ENCODE peak calls at places on chromosomes 5 and 9, in five cellular contexts. G is NT2/D1, P is body of pancreas, H is neural progenitor cell, D is heart left ventricle. V is an unnamed sample. For H3K9me3 and H3K36me3, the result is how much of the 10 kb centered on the place peaks cover.

GRCh38 chr5:142551242-142552067 is 134.4 kb downstream of the FGF1 start:
- DNase-seq in G (no peak), P (no peak), H (peak), D (peak), V (peak)

GRCh38 chr5:174837919-174838902 is 113.8 kb downstream of the MSX2 start:
- DNase-seq in G (peak), P (peak), H (peak), D (peak), V (no peak)

GRCh38 chr9:4324513-4324912 is 24.6 kb upstream of the GLIS3 start:
- DNase-seq in G (no peak), P (no peak), H (no peak), D (no peak), V (no peak)

GRCh38 chr5:137260820-137261541 is 238.1 kb downstream of the SPOCK1 start:
- DNase-seq in G (no peak), P (no peak), H (peak), D (no peak), V (no peak)

GRCh38 chr9:69029535-69029934 is 6.0 kb upstream of the FXN start:
- DNase-seq in G (no peak), P (no peak), H (no peak), D (no peak), V (no peak)

GRCh38 chr9:87605676-87606075 is 108.0 kb downstream of the DAPK1 start:
- DNase-seq in G (no peak), P (no peak), H (no peak), D (no peak), V (no peak)

GRCh38 chr9:34771023-34771422 is 61.1 kb upstream of the CCL21 start:
- DNase-seq in G (no peak), P (no peak), H (no peak), D (no peak), V (no peak)

GRCh38 chr9:114223564-114224246 is 68.4 kb downstream of the COL27A1 start:
- DNase-seq in G (peak), P (no peak), H (no peak), D (no peak), V (no peak)

GRCh38 chr5:127801751-127802476 is 98.7 kb downstream of the CCDC192 start:
- DNase-seq in G (no peak), P (no peak), H (no peak), D (no peak), V (no peak)

GRCh38 chr5:83220331-83220730 is 143.0 kb downstream of the XRCC4 start:
- DNase-seq in G (no peak), P (no peak), H (peak), D (no peak), V (peak)

DNA sequence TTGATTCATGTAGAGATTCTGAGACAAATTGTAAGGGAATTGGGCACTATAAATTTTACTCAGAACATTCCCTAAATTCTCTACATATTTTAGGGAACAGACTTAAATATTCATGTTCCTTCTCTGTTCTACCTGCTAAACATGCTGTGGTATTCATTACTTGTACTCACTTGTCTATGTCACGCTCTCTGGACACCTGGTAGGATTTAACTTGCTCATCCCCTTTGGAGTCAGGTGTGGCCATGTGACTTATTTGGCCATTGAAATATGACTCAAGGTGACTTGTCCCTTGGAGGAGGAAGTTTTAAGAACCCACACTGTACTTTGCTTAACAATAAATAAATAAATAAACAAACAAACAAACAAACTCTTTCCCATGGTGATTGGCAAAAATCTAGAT is 2258.8 kb upstream of the WWC1 start:
- DNase-seq in G (no peak), P (no peak), H (no peak), D (no peak), V (no peak)
- H3K9me3 ChIP-seq in G (under half), P (under half), H (under half), D (under half), V (under half)

GRCh38 chr9:137838576-137838975 is 39.0 kb upstream of the CACNA1B start:
- DNase-seq in G (no peak), P (no peak), H (no peak), D (no peak), V (no peak)

GRCh38 chr9:137836831-137837241 is 40.7 kb upstream of the CACNA1B start:
- DNase-seq in G (no peak), P (no peak), H (peak), D (no peak), V (peak)

GRCh38 chr9:137836151-137836830 is 41.3 kb upstream of the CACNA1B start:
- DNase-seq in G (no peak), P (no peak), H (no peak), D (no peak), V (no peak)

GRCh38 chr9:137834846-137835546 is 42.6 kb upstream of the CACNA1B start:
- DNase-seq in G (no peak), P (no peak), H (no peak), D (no peak), V (no peak)

DNA sequence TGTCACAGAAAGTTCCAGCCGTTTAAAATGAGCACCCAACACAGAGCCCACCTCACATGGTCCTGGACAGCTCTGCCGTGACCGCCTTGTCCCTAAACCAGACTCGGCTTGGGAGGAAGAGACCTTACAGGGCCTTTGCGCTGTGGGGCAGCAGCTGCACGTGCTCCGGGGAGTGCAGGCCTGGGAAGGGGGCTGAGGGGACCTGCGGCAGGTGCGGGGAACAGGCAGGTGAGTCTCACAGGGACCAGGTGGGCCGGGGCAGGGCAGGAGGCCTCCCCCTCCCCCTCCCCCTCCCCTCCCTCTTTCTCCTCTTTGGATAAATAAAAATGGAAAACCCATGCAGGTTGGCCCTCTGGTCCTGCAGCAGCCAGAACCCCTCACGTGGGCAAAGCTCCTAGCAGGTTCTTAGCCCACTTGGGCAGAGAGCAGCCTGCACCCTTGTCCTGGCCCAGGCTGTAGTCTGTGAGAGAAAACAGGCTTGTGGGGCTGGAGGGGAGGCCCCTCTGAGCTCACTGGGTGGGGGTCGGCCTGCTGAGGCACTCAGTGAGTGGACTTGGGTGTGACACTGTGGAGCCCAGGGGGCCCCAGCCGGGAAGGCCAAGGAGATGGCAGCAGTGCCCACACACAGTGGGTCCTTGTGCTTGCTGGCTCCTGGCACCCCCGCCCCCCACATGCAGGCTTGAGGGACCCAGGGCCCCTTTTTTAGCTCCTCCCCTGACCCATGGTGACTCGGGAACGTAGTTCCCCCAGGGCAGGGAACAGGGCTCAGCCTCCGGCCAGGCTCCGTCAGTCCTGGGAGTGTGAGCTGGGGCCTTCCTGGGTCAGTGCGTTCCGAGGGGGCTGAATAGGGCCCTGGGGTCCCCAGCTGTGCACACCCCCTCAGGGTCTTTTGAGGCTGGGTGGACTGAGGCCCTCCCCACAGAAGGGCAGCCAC is 40.0 kb upstream of the CACNA1B start:
- DNase-seq in G (no peak), P (no peak), H (no peak), D (no peak), V (no peak)
- H3K36me3 ChIP-seq in G (under half), P (under half), H (under half), D (under half), V (under half)

GRCh38 chr5:14676320-14676719 is 11.8 kb downstream of the OTULIN start:
- DNase-seq in G (no peak), P (peak), H (no peak), D (peak), V (no peak)

GRCh38 chr5:14681236-14681752 is 16.8 kb downstream of the OTULIN start:
- DNase-seq in G (no peak), P (no peak), H (no peak), D (peak), V (no peak)

GRCh38 chr5:14675309-14675708 is 10.8 kb downstream of the OTULIN start:
- DNase-seq in G (no peak), P (no peak), H (no peak), D (no peak), V (no peak)

GRCh38 chr5:14675865-14676300 is 11.4 kb downstream of the OTULIN start:
- DNase-seq in G (no peak), P (no peak), H (no peak), D (no peak), V (no peak)

GRCh38 chr5:14678773-14679334 is 14.3 kb downstream of the OTULIN start:
- DNase-seq in G (no peak), P (no peak), H (no peak), D (peak), V (no peak)
- H3K4me3 ChIP-seq in G (no peak), P (no peak), H (no peak), D (no peak), V (no peak)

DNA sequence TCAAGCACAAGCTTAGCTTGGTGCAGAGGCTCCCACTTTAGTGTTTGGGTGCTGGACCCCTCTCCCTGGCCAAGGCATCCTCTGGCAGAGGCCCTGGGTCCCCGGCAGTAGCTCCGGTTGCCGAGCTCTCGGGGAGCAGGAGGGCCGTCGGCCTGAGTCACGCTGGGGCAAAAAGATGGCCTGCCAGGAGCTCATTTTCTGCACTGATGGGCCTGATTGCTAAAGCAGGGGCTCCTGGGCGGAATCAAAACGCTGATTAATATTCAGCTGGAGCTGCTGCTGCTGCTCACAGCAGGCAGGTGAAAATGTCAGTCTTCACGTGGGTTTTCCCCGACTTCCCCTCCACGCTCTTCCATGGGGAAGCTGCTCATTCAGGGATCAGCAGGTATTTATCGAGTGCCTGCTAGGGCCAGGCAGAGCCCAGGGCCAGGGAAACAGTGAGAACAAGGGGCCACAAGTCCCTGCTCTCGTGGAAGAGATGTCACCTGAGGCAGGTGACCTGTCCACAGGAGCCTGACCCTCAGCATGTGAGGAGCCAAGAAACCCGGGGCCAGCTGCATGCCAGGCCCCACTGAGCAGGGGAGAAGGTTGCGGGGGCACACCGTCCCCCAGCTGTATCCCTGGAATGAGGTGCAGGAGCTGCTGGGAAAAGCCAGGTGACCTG is 22.1 kb downstream of the LAMC3 start:
- DNase-seq in G (no peak), P (no peak), H (no peak), D (no peak), V (no peak)
- H3K9me3 ChIP-seq in G (under half), P (under half), H (under half), D (under half), V (under half)

GRCh38 chr5:40446910-40447309 is 232.8 kb upstream of the PTGER4 start:
- DNase-seq in G (no peak), P (no peak), H (no peak), D (no peak), V (no peak)
- H3K36me3 ChIP-seq in G (under half), P (under half), H (under half), D (under half), V (under half)

DNA sequence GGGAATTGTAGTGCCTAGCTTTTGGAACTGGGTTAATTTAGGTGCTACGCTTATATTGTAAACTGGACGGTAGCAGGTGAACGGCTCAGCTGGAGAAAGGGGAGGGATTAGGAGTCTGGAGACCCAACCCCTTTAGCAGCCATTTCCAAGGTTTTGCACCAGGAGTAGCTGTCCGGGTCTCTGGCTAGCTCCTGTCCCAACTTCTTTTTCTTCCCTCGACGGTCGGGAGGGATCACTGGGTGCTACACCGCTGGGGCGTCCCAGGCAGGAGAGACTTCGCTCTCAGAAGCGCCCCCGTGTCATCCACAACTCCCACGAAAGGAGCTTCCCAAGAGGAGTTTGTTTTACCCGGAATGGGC is 1640.9 kb upstream of the C9orf72 start:
- DNase-seq in G (peak), P (peak), H (peak), D (no peak), V (peak)
- H3K4me3 ChIP-seq in G (peak), P (peak), H (peak), D (no peak), V (peak)

DNA sequence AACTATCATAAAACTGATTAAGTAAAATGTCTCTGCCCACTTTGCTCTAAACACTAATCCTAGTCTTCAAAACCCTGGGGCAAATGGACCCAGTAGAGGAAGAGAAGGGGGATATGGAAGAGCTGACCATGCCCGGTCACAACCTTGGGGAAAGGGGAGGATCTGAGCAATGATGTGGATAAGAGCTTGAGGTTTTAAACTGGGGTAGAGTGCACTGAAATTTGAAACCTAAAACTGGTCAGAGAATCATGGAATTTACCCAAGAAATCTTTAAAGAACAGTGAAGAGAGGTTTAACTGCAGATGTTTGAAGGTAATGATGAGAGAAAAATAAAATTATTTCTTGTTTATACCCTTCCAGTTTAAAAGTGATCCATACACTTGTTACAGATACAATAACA is 110.8 kb downstream of the MRPS30 start:
- DNase-seq in G (no peak), P (no peak), H (no peak), D (no peak), V (no peak)
- H3K9me3 ChIP-seq in G (under half), P (under half), H (under half), D (under half), V (under half)

V was measured in BE2C.